ENCODE peak calls at places on chromosomes 6 and 20, in six cellular contexts. One of them, this sample, is unnamed.

GRCh38 chr6:28747631-28748157 is 176.1 kb downstream of the TRIM27 start:
- DNase-seq in HT-29: peak
- DNase-seq in amniotic stem cell: no peak
- DNase-seq in mesendoderm: peak
- DNase-seq in caudate nucleus: no peak
- DNase-seq in putamen: no peak
- DNase-seq in this sample: no peak

GRCh38 chr6:151546941-151547659 is 53.3 kb downstream of the CCDC170 start:
- DNase-seq in caudate nucleus: no peak
- DNase-seq in putamen: no peak
- DNase-seq in mesendoderm: no peak
- DNase-seq in amniotic stem cell: no peak
- DNase-seq in HT-29: no peak
- DNase-seq in this sample: no peak

GRCh38 chr6:42046491-42047219 is 3.7 kb upstream of the TAF8 start:
- DNase-seq in caudate nucleus: no peak
- DNase-seq in mesendoderm: no peak
- DNase-seq in putamen: no peak
- DNase-seq in amniotic stem cell: no peak
- DNase-seq in HT-29: no peak
- DNase-seq in this sample: no peak

GRCh38 chr20:20060234-20060998 is 8.1 kb downstream of the CFAP61 start:
- DNase-seq in caudate nucleus: no peak
- DNase-seq in HT-29: no peak
- DNase-seq in putamen: no peak
- DNase-seq in mesendoderm: no peak
- DNase-seq in amniotic stem cell: no peak
- DNase-seq in this sample: no peak

GRCh38 chr6:89527634-89528033 is 94.7 kb downstream of the ANKRD6 start:
- DNase-seq in HT-29: no peak
- DNase-seq in amniotic stem cell: no peak
- DNase-seq in putamen: no peak
- DNase-seq in caudate nucleus: no peak
- DNase-seq in mesendoderm: peak
- DNase-seq in this sample: no peak

GRCh38 chr20:62133051-62133845 is 9.9 kb downstream of the PSMA7 start:
- DNase-seq in caudate nucleus: no peak
- DNase-seq in HT-29: no peak
- DNase-seq in amniotic stem cell: no peak
- DNase-seq in mesendoderm: no peak
- DNase-seq in putamen: no peak
- DNase-seq in this sample: no peak

GRCh38 chr6:43062818-43063217 is 3.4 kb downstream of the KLC4 start:
- DNase-seq in amniotic stem cell: no peak
- DNase-seq in mesendoderm: no peak
- DNase-seq in caudate nucleus: no peak
- DNase-seq in putamen: no peak
- DNase-seq in HT-29: no peak
- DNase-seq in this sample: no peak

GRCh38 chr6:52731719-52732118 is 31.6 kb downstream of the GSTA2 start:
- DNase-seq in putamen: no peak
- DNase-seq in mesendoderm: no peak
- DNase-seq in caudate nucleus: no peak
- DNase-seq in HT-29: no peak
- DNase-seq in amniotic stem cell: no peak
- DNase-seq in this sample: no peak

GRCh38 chr6:46129634-46130505 is at the start of gene ENPP4:
- DNase-seq in putamen: peak
- DNase-seq in HT-29: peak
- DNase-seq in caudate nucleus: peak
- DNase-seq in mesendoderm: peak
- DNase-seq in amniotic stem cell: no peak
- DNase-seq in this sample: peak

GRCh38 chr20:33984320-33984719 is 9.4 kb upstream of the RALY start:
- DNase-seq in HT-29: no peak
- DNase-seq in caudate nucleus: no peak
- DNase-seq in mesendoderm: no peak
- DNase-seq in putamen: no peak
- DNase-seq in amniotic stem cell: no peak
- DNase-seq in this sample: no peak

GRCh38 chr20:63738687-63739128 is 868 bp upstream of the SLC2A4RG start:
- DNase-seq in caudate nucleus: no peak
- DNase-seq in mesendoderm: peak
- DNase-seq in putamen: no peak
- DNase-seq in amniotic stem cell: no peak
- DNase-seq in HT-29: peak
- DNase-seq in this sample: no peak

GRCh38 chr20:18400460-18400859 is 66.4 kb downstream of the DZANK1 start:
- DNase-seq in amniotic stem cell: no peak
- DNase-seq in putamen: no peak
- DNase-seq in HT-29: no peak
- DNase-seq in caudate nucleus: no peak
- DNase-seq in mesendoderm: no peak
- DNase-seq in this sample: no peak

GRCh38 chr6:134347916-134348805 is 30.2 kb upstream of the SGK1 start:
- DNase-seq in HT-29: no peak
- DNase-seq in mesendoderm: no peak
- DNase-seq in caudate nucleus: no peak
- DNase-seq in amniotic stem cell: peak
- DNase-seq in putamen: peak
- DNase-seq in this sample: no peak

GRCh38 chr20:48107560-48107959 is 322.3 kb upstream of the SULF2 start:
- DNase-seq in amniotic stem cell: no peak
- DNase-seq in HT-29: no peak
- DNase-seq in caudate nucleus: no peak
- DNase-seq in putamen: no peak
- DNase-seq in mesendoderm: no peak
- DNase-seq in this sample: no peak

GRCh38 chr20:44274303-44275017 is 27.4 kb downstream of the GDAP1L1 start:
- DNase-seq in HT-29: no peak
- DNase-seq in amniotic stem cell: no peak
- DNase-seq in mesendoderm: no peak
- DNase-seq in putamen: no peak
- DNase-seq in caudate nucleus: no peak
- DNase-seq in this sample: no peak

GRCh38 chr20:61933481-61933950 is 132.2 kb downstream of the TAF4 start:
- DNase-seq in mesendoderm: no peak
- DNase-seq in amniotic stem cell: no peak
- DNase-seq in caudate nucleus: no peak
- DNase-seq in putamen: no peak
- DNase-seq in HT-29: no peak
- DNase-seq in this sample: no peak

GRCh38 chr6:132084811-132085509 is 133.8 kb upstream of the CCN2 start:
- DNase-seq in mesendoderm: peak
- DNase-seq in HT-29: no peak
- DNase-seq in amniotic stem cell: peak
- DNase-seq in caudate nucleus: no peak
- DNase-seq in putamen: no peak
- DNase-seq in this sample: peak

GRCh38 chr20:44747166-44748004 is 1.7 kb downstream of the KCNK15 start:
- DNase-seq in caudate nucleus: peak
- DNase-seq in putamen: peak
- DNase-seq in mesendoderm: peak
- DNase-seq in amniotic stem cell: peak
- DNase-seq in HT-29: peak
- DNase-seq in this sample: peak

GRCh38 chr6:55448446-55448845 is 121.2 kb downstream of the GFRAL start:
- DNase-seq in putamen: no peak
- DNase-seq in HT-29: no peak
- DNase-seq in caudate nucleus: no peak
- DNase-seq in amniotic stem cell: no peak
- DNase-seq in mesendoderm: peak
- DNase-seq in this sample: no peak

GRCh38 chr20:33711446-33711738 is 8.7 kb downstream of the PXMP4 start:
- DNase-seq in caudate nucleus: no peak
- DNase-seq in HT-29: no peak
- DNase-seq in mesendoderm: no peak
- DNase-seq in putamen: no peak
- DNase-seq in amniotic stem cell: no peak
- DNase-seq in this sample: no peak

GRCh38 chr6:123803862-123804681 is at the start of gene NKAIN2:
- DNase-seq in HT-29: no peak
- DNase-seq in mesendoderm: peak
- DNase-seq in putamen: peak
- DNase-seq in amniotic stem cell: no peak
- DNase-seq in caudate nucleus: no peak
- DNase-seq in this sample: no peak

GRCh38 chr20:25310268-25310920 is 62.5 kb downstream of the PYGB start:
- DNase-seq in mesendoderm: peak
- DNase-seq in HT-29: peak
- DNase-seq in caudate nucleus: no peak
- DNase-seq in amniotic stem cell: no peak
- DNase-seq in putamen: peak
- DNase-seq in this sample: peak

GRCh38 chr6:53151676-53152075 is 3.0 kb upstream of the GCM1 start:
- DNase-seq in putamen: no peak
- DNase-seq in HT-29: peak
- DNase-seq in amniotic stem cell: no peak
- DNase-seq in caudate nucleus: no peak
- DNase-seq in mesendoderm: peak
- DNase-seq in this sample: no peak

GRCh38 chr20:38023181-38024085 is 9.8 kb downstream of the TTI1 start:
- DNase-seq in amniotic stem cell: no peak
- DNase-seq in HT-29: no peak
- DNase-seq in mesendoderm: no peak
- DNase-seq in putamen: no peak
- DNase-seq in caudate nucleus: no peak
- DNase-seq in this sample: peak